ENCODE peak calls at places on chromosome 3, in seven cellular contexts. One of them, this sample, is unnamed.

GRCh38 chr3:104909721-104910120 is 457.0 kb upstream of the ALCAM start:
- DNase-seq in NCI-H1417: peak; percentile 43
- DNase-seq in anterior cingulate cortex: no peak
- DNase-seq in astrocyte: no peak
- DNase-seq in Right ventricle myocardium superior: no peak
- DNase-seq in AG08396: no peak
- DNase-seq in activated CD4-positive, alpha-beta T cell treated with anti-CD3 and anti-CD28 coated beads for 4 hours: no peak
- DNase-seq in this sample: no peak

GRCh38 chr3:47747558-47747957 is 34.1 kb downstream of the SMARCC1 start:
- DNase-seq in astrocyte: no peak
- DNase-seq in AG08396: no peak
- DNase-seq in Right ventricle myocardium superior: no peak
- DNase-seq in NCI-H1417: no peak
- DNase-seq in activated CD4-positive, alpha-beta T cell treated with anti-CD3 and anti-CD28 coated beads for 4 hours: no peak
- DNase-seq in anterior cingulate cortex: no peak
- DNase-seq in this sample: no peak

GRCh38 chr3:9296241-9296640 is 46.8 kb upstream of the SRGAP3 start:
- DNase-seq in Right ventricle myocardium superior: no peak
- DNase-seq in activated CD4-positive, alpha-beta T cell treated with anti-CD3 and anti-CD28 coated beads for 4 hours: no peak
- DNase-seq in NCI-H1417: no peak
- DNase-seq in AG08396: no peak
- DNase-seq in astrocyte: no peak
- DNase-seq in anterior cingulate cortex: no peak
- DNase-seq in this sample: no peak

GRCh38 chr3:12706504-12707253 is 42.8 kb upstream of the RAF1 start:
- DNase-seq in AG08396: peak; percentile 64
- DNase-seq in activated CD4-positive, alpha-beta T cell treated with anti-CD3 and anti-CD28 coated beads for 4 hours: peak; percentile 46
- DNase-seq in Right ventricle myocardium superior: peak; percentile 54
- DNase-seq in anterior cingulate cortex: no peak
- DNase-seq in astrocyte: peak; percentile 65
- DNase-seq in NCI-H1417: peak; percentile 68
- DNase-seq in this sample: peak; percentile 15

GRCh38 chr3:27794211-27794610 is 72.1 kb upstream of the EOMES start:
- DNase-seq in AG08396: no peak
- DNase-seq in NCI-H1417: no peak
- DNase-seq in activated CD4-positive, alpha-beta T cell treated with anti-CD3 and anti-CD28 coated beads for 4 hours: no peak
- DNase-seq in Right ventricle myocardium superior: no peak
- DNase-seq in astrocyte: no peak
- DNase-seq in anterior cingulate cortex: no peak
- DNase-seq in this sample: no peak

GRCh38 chr3:39812537-39812936 is 3.1 kb downstream of the MYRIP start:
- DNase-seq in anterior cingulate cortex: no peak
- DNase-seq in AG08396: no peak
- DNase-seq in Right ventricle myocardium superior: no peak
- DNase-seq in activated CD4-positive, alpha-beta T cell treated with anti-CD3 and anti-CD28 coated beads for 4 hours: no peak
- DNase-seq in astrocyte: no peak
- DNase-seq in NCI-H1417: peak; percentile 41
- DNase-seq in this sample: no peak

GRCh38 chr3:119524931-119525662 is 26.8 kb downstream of the TIMMDC1 start:
- DNase-seq in AG08396: no peak
- DNase-seq in anterior cingulate cortex: no peak
- DNase-seq in Right ventricle myocardium superior: no peak
- DNase-seq in NCI-H1417: peak; percentile 9
- DNase-seq in astrocyte: peak; percentile 14
- DNase-seq in activated CD4-positive, alpha-beta T cell treated with anti-CD3 and anti-CD28 coated beads for 4 hours: no peak
- DNase-seq in this sample: no peak

GRCh38 chr3:134079111-134079531 is 49.4 kb upstream of the SLCO2A1 start:
- DNase-seq in anterior cingulate cortex: no peak
- DNase-seq in astrocyte: no peak
- DNase-seq in AG08396: no peak
- DNase-seq in Right ventricle myocardium superior: no peak
- DNase-seq in NCI-H1417: no peak
- DNase-seq in activated CD4-positive, alpha-beta T cell treated with anti-CD3 and anti-CD28 coated beads for 4 hours: no peak
- DNase-seq in this sample: no peak

GRCh38 chr3:58646503-58646902 is 20.1 kb downstream of the FAM3D start:
- DNase-seq in anterior cingulate cortex: no peak
- DNase-seq in AG08396: no peak
- DNase-seq in NCI-H1417: peak; percentile 1
- DNase-seq in Right ventricle myocardium superior: no peak
- DNase-seq in astrocyte: no peak
- DNase-seq in activated CD4-positive, alpha-beta T cell treated with anti-CD3 and anti-CD28 coated beads for 4 hours: no peak
- DNase-seq in this sample: no peak

GRCh38 chr3:149844073-149844472 is 31.1 kb downstream of the RNF13 start:
- DNase-seq in astrocyte: no peak
- DNase-seq in activated CD4-positive, alpha-beta T cell treated with anti-CD3 and anti-CD28 coated beads for 4 hours: no peak
- DNase-seq in AG08396: no peak
- DNase-seq in Right ventricle myocardium superior: no peak
- DNase-seq in NCI-H1417: no peak
- DNase-seq in anterior cingulate cortex: no peak
- DNase-seq in this sample: no peak

GRCh38 chr3:44342191-44342790 is 3.7 kb downstream of the TCAIM start:
- DNase-seq in anterior cingulate cortex: no peak
- DNase-seq in AG08396: peak; percentile 45
- DNase-seq in NCI-H1417: no peak
- DNase-seq in Right ventricle myocardium superior: no peak
- DNase-seq in activated CD4-positive, alpha-beta T cell treated with anti-CD3 and anti-CD28 coated beads for 4 hours: no peak
- DNase-seq in astrocyte: peak; percentile 75
- DNase-seq in this sample: no peak

GRCh38 chr3:170961616-170962400 is 53.4 kb upstream of the EIF5A2 start:
- DNase-seq in astrocyte: peak; percentile 40
- DNase-seq in activated CD4-positive, alpha-beta T cell treated with anti-CD3 and anti-CD28 coated beads for 4 hours: no peak
- DNase-seq in AG08396: peak; percentile 39
- DNase-seq in Right ventricle myocardium superior: no peak
- DNase-seq in NCI-H1417: peak; percentile 68
- DNase-seq in anterior cingulate cortex: no peak
- DNase-seq in this sample: peak; percentile 82

GRCh38 chr3:138513073-138513843 is 78.8 kb downstream of the ESYT3 start:
- DNase-seq in astrocyte: no peak
- DNase-seq in AG08396: no peak
- DNase-seq in activated CD4-positive, alpha-beta T cell treated with anti-CD3 and anti-CD28 coated beads for 4 hours: no peak
- DNase-seq in Right ventricle myocardium superior: no peak
- DNase-seq in anterior cingulate cortex: no peak
- DNase-seq in NCI-H1417: no peak
- DNase-seq in this sample: no peak

GRCh38 chr3:195209836-195210551 is 61.0 kb downstream of the XXYLT1 start:
- DNase-seq in AG08396: no peak
- DNase-seq in Right ventricle myocardium superior: peak; percentile 77
- DNase-seq in astrocyte: no peak
- DNase-seq in NCI-H1417: no peak
- DNase-seq in anterior cingulate cortex: no peak
- DNase-seq in activated CD4-positive, alpha-beta T cell treated with anti-CD3 and anti-CD28 coated beads for 4 hours: no peak
- DNase-seq in this sample: no peak

GRCh38 chr3:41600616-41601015 is 361.3 kb downstream of the ULK4 start:
- DNase-seq in NCI-H1417: no peak
- DNase-seq in anterior cingulate cortex: no peak
- DNase-seq in astrocyte: peak; percentile 1
- DNase-seq in activated CD4-positive, alpha-beta T cell treated with anti-CD3 and anti-CD28 coated beads for 4 hours: no peak
- DNase-seq in AG08396: no peak
- DNase-seq in Right ventricle myocardium superior: no peak
- DNase-seq in this sample: no peak

GRCh38 chr3:85387913-85388510 is 429.2 kb downstream of the CADM2 start:
- DNase-seq in AG08396: no peak
- DNase-seq in Right ventricle myocardium superior: no peak
- DNase-seq in activated CD4-positive, alpha-beta T cell treated with anti-CD3 and anti-CD28 coated beads for 4 hours: no peak
- DNase-seq in NCI-H1417: peak; percentile 16
- DNase-seq in astrocyte: no peak
- DNase-seq in anterior cingulate cortex: no peak
- DNase-seq in this sample: no peak

GRCh38 chr3:194925614-194926013 is 239.9 kb downstream of the FAM43A start:
- DNase-seq in NCI-H1417: peak; percentile 72
- DNase-seq in AG08396: no peak
- DNase-seq in activated CD4-positive, alpha-beta T cell treated with anti-CD3 and anti-CD28 coated beads for 4 hours: no peak
- DNase-seq in astrocyte: no peak
- DNase-seq in Right ventricle myocardium superior: no peak
- DNase-seq in anterior cingulate cortex: no peak
- DNase-seq in this sample: no peak

GRCh38 chr3:4271834-4272233 is 31.3 kb upstream of the SETMAR start:
- DNase-seq in Right ventricle myocardium superior: no peak
- DNase-seq in AG08396: peak; percentile 54
- DNase-seq in anterior cingulate cortex: no peak
- DNase-seq in activated CD4-positive, alpha-beta T cell treated with anti-CD3 and anti-CD28 coated beads for 4 hours: no peak
- DNase-seq in astrocyte: peak; percentile 18
- DNase-seq in NCI-H1417: peak; percentile 51
- DNase-seq in this sample: peak; percentile 50

GRCh38 chr3:184227481-184227935 is 1.9 kb upstream of the VWA5B2 start:
- DNase-seq in anterior cingulate cortex: no peak
- DNase-seq in NCI-H1417: peak; percentile 57
- DNase-seq in Right ventricle myocardium superior: no peak
- DNase-seq in activated CD4-positive, alpha-beta T cell treated with anti-CD3 and anti-CD28 coated beads for 4 hours: peak; percentile 58
- DNase-seq in astrocyte: no peak
- DNase-seq in AG08396: peak; percentile 77
- DNase-seq in this sample: no peak

GRCh38 chr3:135918600-135918999 is 46.9 kb upstream of the PPP2R3A start:
- DNase-seq in NCI-H1417: peak; percentile 34
- DNase-seq in anterior cingulate cortex: no peak
- DNase-seq in activated CD4-positive, alpha-beta T cell treated with anti-CD3 and anti-CD28 coated beads for 4 hours: no peak
- DNase-seq in Right ventricle myocardium superior: no peak
- DNase-seq in astrocyte: peak; percentile 37
- DNase-seq in AG08396: peak; percentile 32
- DNase-seq in this sample: no peak

GRCh38 chr3:177875786-177876476 is 660.3 kb upstream of the KCNMB2 start:
- DNase-seq in AG08396: no peak
- DNase-seq in activated CD4-positive, alpha-beta T cell treated with anti-CD3 and anti-CD28 coated beads for 4 hours: no peak
- DNase-seq in astrocyte: no peak
- DNase-seq in anterior cingulate cortex: no peak
- DNase-seq in NCI-H1417: no peak
- DNase-seq in Right ventricle myocardium superior: no peak
- DNase-seq in this sample: no peak

GRCh38 chr3:189897406-189897805 is 223.3 kb downstream of the P3H2 start:
- DNase-seq in Right ventricle myocardium superior: no peak
- DNase-seq in NCI-H1417: no peak
- DNase-seq in anterior cingulate cortex: no peak
- DNase-seq in astrocyte: no peak
- DNase-seq in activated CD4-positive, alpha-beta T cell treated with anti-CD3 and anti-CD28 coated beads for 4 hours: no peak
- DNase-seq in AG08396: no peak
- DNase-seq in this sample: no peak

GRCh38 chr3:150248116-150248864 is 159.8 kb upstream of the TSC22D2 start:
- DNase-seq in NCI-H1417: no peak
- DNase-seq in anterior cingulate cortex: no peak
- DNase-seq in Right ventricle myocardium superior: no peak
- DNase-seq in astrocyte: peak; percentile 93
- DNase-seq in activated CD4-positive, alpha-beta T cell treated with anti-CD3 and anti-CD28 coated beads for 4 hours: no peak
- DNase-seq in AG08396: peak; percentile 53
- DNase-seq in this sample: no peak

GRCh38 chr3:61924065-61924740 is 362.8 kb downstream of the PTPRG start:
- DNase-seq in anterior cingulate cortex: no peak
- DNase-seq in astrocyte: no peak
- DNase-seq in NCI-H1417: no peak
- DNase-seq in activated CD4-positive, alpha-beta T cell treated with anti-CD3 and anti-CD28 coated beads for 4 hours: no peak
- DNase-seq in AG08396: no peak
- DNase-seq in Right ventricle myocardium superior: peak; percentile 85
- DNase-seq in this sample: peak; percentile 74

GRCh38 chr3:99620077-99620476 is 18.3 kb upstream of the COL8A1 start:
- DNase-seq in Right ventricle myocardium superior: no peak
- DNase-seq in anterior cingulate cortex: no peak
- DNase-seq in NCI-H1417: no peak
- DNase-seq in astrocyte: no peak
- DNase-seq in AG08396: no peak
- DNase-seq in activated CD4-positive, alpha-beta T cell treated with anti-CD3 and anti-CD28 coated beads for 4 hours: no peak
- DNase-seq in this sample: no peak

GRCh38 chr3:133998691-133999241 is 31.0 kb downstream of the SLCO2A1 start:
- DNase-seq in AG08396: no peak
- DNase-seq in Right ventricle myocardium superior: no peak
- DNase-seq in astrocyte: no peak
- DNase-seq in anterior cingulate cortex: no peak
- DNase-seq in NCI-H1417: no peak
- DNase-seq in activated CD4-positive, alpha-beta T cell treated with anti-CD3 and anti-CD28 coated beads for 4 hours: no peak
- DNase-seq in this sample: no peak

GRCh38 chr3:17339233-17339632 is 403.2 kb downstream of the TBC1D5 start:
- DNase-seq in activated CD4-positive, alpha-beta T cell treated with anti-CD3 and anti-CD28 coated beads for 4 hours: no peak
- DNase-seq in anterior cingulate cortex: no peak
- DNase-seq in AG08396: no peak
- DNase-seq in astrocyte: no peak
- DNase-seq in NCI-H1417: peak; percentile 37
- DNase-seq in Right ventricle myocardium superior: no peak
- DNase-seq in this sample: no peak

GRCh38 chr3:141456328-141456689 is 30.5 kb upstream of the RASA2 start:
- DNase-seq in NCI-H1417: no peak
- DNase-seq in astrocyte: no peak
- DNase-seq in activated CD4-positive, alpha-beta T cell treated with anti-CD3 and anti-CD28 coated beads for 4 hours: no peak
- DNase-seq in anterior cingulate cortex: no peak
- DNase-seq in Right ventricle myocardium superior: no peak
- DNase-seq in AG08396: no peak
- DNase-seq in this sample: no peak